ENCODE peak calls at places on chromosome 3, in four cellular contexts. L is activated CD4-positive, alpha-beta T cell treated with anti-CD3 and anti-CD28 coated beads, Interleukin-2, amount 10 ng/mL, durations not matched to agents 7 days and 5 days; Q is endothelial cell of umbilical vein; E is activated gamma-delta T cell treated with Interleukin-2 at 50 U/mL for 16 hours. U is an unnamed sample.

GRCh38 chr3:105365536-105366301 is 990 bp upstream of the ALCAM start:
- DNase-seq in Q (no peak), L (no peak), E (no peak), U (peak; percentile 56)

GRCh38 chr3:126714296-126714900 is 10.4 kb downstream of the CHCHD6 start:
- DNase-seq in Q (no peak), L (no peak), E (no peak), U (no peak)

GRCh38 chr3:152302521-152303021 is 33.8 kb downstream of the MBNL1 start:
- DNase-seq in L (no peak), E (no peak), Q (peak; percentile 24), U (no peak)

GRCh38 chr3:71542548-71543370 is 40.8 kb downstream of the FOXP1 start:
- DNase-seq in L (no peak), E (no peak), Q (peak; percentile 89), U (peak; percentile 77)

GRCh38 chr3:152998554-152998953 is 163.5 kb upstream of the RAP2B start:
- DNase-seq in L (no peak), E (no peak), Q (no peak), U (no peak)

GRCh38 chr3:177703788-177704187 is 506.5 kb upstream of the TBL1XR1 start:
- DNase-seq in E (no peak), Q (peak; percentile 15), L (no peak), U (peak; percentile 62)

GRCh38 chr3:36678216-36679013 is 85.9 kb downstream of the DCLK3 start:
- DNase-seq in Q (no peak), L (no peak), E (no peak), U (no peak)

GRCh38 chr3:11434017-11434526 is 161.9 kb downstream of the ATG7 start:
- DNase-seq in Q (peak; percentile 34), E (no peak), L (no peak), U (peak; percentile 78)

GRCh38 chr3:161222662-161223061 is 1.6 kb downstream of the NMD3 start:
- DNase-seq in E (no peak), L (no peak), Q (peak; percentile 33), U (peak; percentile 11)

GRCh38 chr3:134232146-134232545 is 18.5 kb downstream of the RYK start:
- DNase-seq in L (no peak), E (no peak), Q (no peak), U (no peak)

GRCh38 chr3:125585595-125586223 is 9.6 kb downstream of the OSBPL11 start:
- DNase-seq in L (peak; percentile 52), Q (peak; percentile 78), E (peak; percentile 30), U (peak; percentile 53)

GRCh38 chr3:15859507-15860013 is 61.8 kb upstream of the ANKRD28 start:
- DNase-seq in E (peak; percentile 68), Q (peak; percentile 82), L (peak; percentile 76), U (peak; percentile 30)

GRCh38 chr3:153621988-153622387 is 460.0 kb downstream of the RAP2B start:
- DNase-seq in L (peak; percentile 24), Q (peak; percentile 32), E (no peak), U (no peak)

GRCh38 chr3:98540346-98540745 is 8.6 kb downstream of the GPR15 start:
- DNase-seq in L (peak; percentile 54), E (no peak), Q (no peak), U (no peak)